ENCODE peak calls at places on chromosome 10, in nine cellular contexts. One of them, this sample, is unnamed. For H3K4me1, the result is how much of the 10 kb centered on the place peaks cover.

GRCh38 chr10:63703740-63704345 is 182.6 kb downstream of the REEP3 start:
- DNase-seq in foreskin keratinocyte: no peak
- DNase-seq in sigmoid colon: no peak
- DNase-seq in SJSA1: no peak
- DNase-seq in left lung: peak
- DNase-seq in neuronal stem cell: no peak
- DNase-seq in psoas muscle: peak
- DNase-seq in Karpas-422: no peak
- DNase-seq in GM23248: no peak
- DNase-seq in this sample: peak

GRCh38 chr10:102542800-102543418 is 39.1 kb downstream of the SUFU start:
- DNase-seq in SJSA1: peak
- DNase-seq in left lung: no peak
- DNase-seq in neuronal stem cell: no peak
- DNase-seq in foreskin keratinocyte: peak
- DNase-seq in Karpas-422: no peak
- DNase-seq in GM23248: peak
- DNase-seq in sigmoid colon: no peak
- DNase-seq in psoas muscle: no peak
- DNase-seq in this sample: no peak

GRCh38 chr10:80491251-80492102 is 37.4 kb downstream of the TSPAN14 start:
- DNase-seq in Karpas-422: no peak
- DNase-seq in sigmoid colon: no peak
- DNase-seq in GM23248: no peak
- DNase-seq in SJSA1: no peak
- DNase-seq in neuronal stem cell: no peak
- DNase-seq in left lung: peak
- DNase-seq in psoas muscle: no peak
- DNase-seq in foreskin keratinocyte: no peak
- DNase-seq in this sample: peak

GRCh38 chr10:116684781-116685180 is 57.6 kb downstream of the HSPA12A start:
- DNase-seq in left lung: no peak
- DNase-seq in foreskin keratinocyte: no peak
- DNase-seq in neuronal stem cell: no peak
- DNase-seq in psoas muscle: no peak
- DNase-seq in Karpas-422: no peak
- DNase-seq in SJSA1: no peak
- DNase-seq in GM23248: no peak
- DNase-seq in sigmoid colon: no peak
- DNase-seq in this sample: no peak

GRCh38 chr10:63522129-63522687 is 1.0 kb downstream of the REEP3 start:
- DNase-seq in SJSA1: no peak
- DNase-seq in neuronal stem cell: no peak
- DNase-seq in GM23248: peak
- DNase-seq in foreskin keratinocyte: no peak
- DNase-seq in left lung: no peak
- DNase-seq in Karpas-422: peak
- DNase-seq in sigmoid colon: no peak
- DNase-seq in psoas muscle: no peak
- DNase-seq in this sample: no peak

GRCh38 chr10:108204528-108205313 is 1040.2 kb upstream of the SORCS1 start:
- DNase-seq in Karpas-422: peak
- DNase-seq in sigmoid colon: no peak
- DNase-seq in SJSA1: no peak
- DNase-seq in neuronal stem cell: peak
- DNase-seq in left lung: no peak
- DNase-seq in foreskin keratinocyte: no peak
- DNase-seq in psoas muscle: no peak
- DNase-seq in GM23248: peak
- DNase-seq in this sample: peak

GRCh38 chr10:133050376-133050775 is 37.3 kb upstream of the ADGRA1 start:
- DNase-seq in left lung: no peak
- DNase-seq in sigmoid colon: no peak
- DNase-seq in psoas muscle: no peak
- DNase-seq in GM23248: no peak
- DNase-seq in SJSA1: no peak
- DNase-seq in foreskin keratinocyte: no peak
- DNase-seq in neuronal stem cell: no peak
- DNase-seq in Karpas-422: no peak
- DNase-seq in this sample: no peak

GRCh38 chr10:80094236-80094635 is 15.8 kb downstream of the TMEM254 start:
- DNase-seq in Karpas-422: no peak
- DNase-seq in left lung: no peak
- DNase-seq in neuronal stem cell: no peak
- DNase-seq in GM23248: no peak
- DNase-seq in psoas muscle: no peak
- DNase-seq in SJSA1: no peak
- DNase-seq in sigmoid colon: no peak
- DNase-seq in foreskin keratinocyte: no peak
- DNase-seq in this sample: no peak

GRCh38 chr10:93991596-93992284 is 2.0 kb upstream of the PLCE1 start:
- DNase-seq in neuronal stem cell: peak
- DNase-seq in sigmoid colon: peak
- DNase-seq in psoas muscle: peak
- DNase-seq in left lung: no peak
- DNase-seq in foreskin keratinocyte: peak
- DNase-seq in GM23248: peak
- DNase-seq in SJSA1: peak
- DNase-seq in Karpas-422: no peak
- DNase-seq in this sample: peak

GRCh38 chr10:83522881-83523386 is 616.4 kb upstream of the GHITM start:
- DNase-seq in GM23248: no peak
- DNase-seq in neuronal stem cell: no peak
- DNase-seq in SJSA1: no peak
- DNase-seq in psoas muscle: no peak
- DNase-seq in foreskin keratinocyte: peak
- DNase-seq in sigmoid colon: no peak
- DNase-seq in left lung: no peak
- DNase-seq in Karpas-422: no peak
- DNase-seq in this sample: no peak

DNA sequence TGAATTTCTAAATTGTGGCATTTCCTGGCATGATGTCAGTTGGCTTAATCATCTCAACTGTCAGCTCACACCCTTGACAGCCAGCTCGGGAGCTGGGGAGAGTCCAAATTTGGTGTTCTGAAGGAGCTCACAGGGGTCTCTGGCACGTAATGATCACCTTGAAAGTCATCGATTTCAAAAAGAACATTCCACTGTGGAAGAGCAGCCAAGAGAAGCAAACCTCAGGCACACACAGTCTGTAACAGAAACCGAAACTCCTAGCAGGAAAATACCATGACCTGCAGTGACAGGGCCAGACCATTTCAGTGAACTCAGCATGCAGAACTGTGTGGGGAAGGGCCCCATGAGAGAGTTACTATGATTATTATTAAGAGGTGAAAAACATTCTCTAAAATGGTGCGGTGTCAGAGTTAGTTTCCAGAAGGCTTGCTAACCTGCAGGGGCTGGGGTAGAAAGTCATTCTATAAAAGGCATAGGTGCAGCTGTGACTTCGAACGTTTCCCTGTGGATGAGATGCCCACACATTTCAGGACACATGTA is 26.4 kb upstream of the KLF6 start:
- DNase-seq in foreskin keratinocyte: peak
- DNase-seq in psoas muscle: no peak
- DNase-seq in left lung: no peak
- DNase-seq in SJSA1: peak
- DNase-seq in GM23248: peak
- DNase-seq in neuronal stem cell: no peak
- DNase-seq in sigmoid colon: no peak
- DNase-seq in Karpas-422: peak
- DNase-seq in this sample: peak
- H3K4me1 ChIP-seq in foreskin keratinocyte: under half
- H3K4me1 ChIP-seq in psoas muscle: under half
- H3K4me1 ChIP-seq in left lung: under half
- H3K4me1 ChIP-seq in SJSA1: half or more
- H3K4me1 ChIP-seq in GM23248: half or more
- H3K4me1 ChIP-seq in neuronal stem cell: under half
- H3K4me1 ChIP-seq in sigmoid colon: under half
- H3K4me1 ChIP-seq in Karpas-422: half or more
- H3K4me1 ChIP-seq in this sample: half or more

GRCh38 chr10:114061148-114061547 is 17.5 kb downstream of the ADRB1 start:
- DNase-seq in neuronal stem cell: no peak
- DNase-seq in SJSA1: no peak
- DNase-seq in GM23248: no peak
- DNase-seq in psoas muscle: no peak
- DNase-seq in sigmoid colon: no peak
- DNase-seq in foreskin keratinocyte: peak
- DNase-seq in Karpas-422: no peak
- DNase-seq in left lung: no peak
- DNase-seq in this sample: no peak

GRCh38 chr10:114053946-114054345 is 10.3 kb downstream of the ADRB1 start:
- DNase-seq in sigmoid colon: no peak
- DNase-seq in Karpas-422: no peak
- DNase-seq in foreskin keratinocyte: no peak
- DNase-seq in SJSA1: no peak
- DNase-seq in left lung: no peak
- DNase-seq in GM23248: peak
- DNase-seq in neuronal stem cell: no peak
- DNase-seq in psoas muscle: no peak
- DNase-seq in this sample: no peak

GRCh38 chr10:114060456-114060855 is 16.8 kb downstream of the ADRB1 start:
- DNase-seq in Karpas-422: no peak
- DNase-seq in sigmoid colon: no peak
- DNase-seq in left lung: no peak
- DNase-seq in GM23248: no peak
- DNase-seq in psoas muscle: no peak
- DNase-seq in foreskin keratinocyte: no peak
- DNase-seq in SJSA1: no peak
- DNase-seq in neuronal stem cell: no peak
- DNase-seq in this sample: no peak

GRCh38 chr10:114058297-114058696 is 14.6 kb downstream of the ADRB1 start:
- DNase-seq in neuronal stem cell: no peak
- DNase-seq in foreskin keratinocyte: no peak
- DNase-seq in sigmoid colon: no peak
- DNase-seq in GM23248: no peak
- DNase-seq in Karpas-422: no peak
- DNase-seq in left lung: no peak
- DNase-seq in psoas muscle: no peak
- DNase-seq in SJSA1: no peak
- DNase-seq in this sample: no peak

GRCh38 chr10:114057845-114058244 is 14.2 kb downstream of the ADRB1 start:
- DNase-seq in neuronal stem cell: no peak
- DNase-seq in SJSA1: no peak
- DNase-seq in psoas muscle: no peak
- DNase-seq in sigmoid colon: no peak
- DNase-seq in GM23248: no peak
- DNase-seq in Karpas-422: no peak
- DNase-seq in foreskin keratinocyte: no peak
- DNase-seq in left lung: no peak
- DNase-seq in this sample: no peak
- H3K4me1 ChIP-seq in neuronal stem cell: under half
- H3K4me1 ChIP-seq in SJSA1: under half
- H3K4me1 ChIP-seq in psoas muscle: under half
- H3K4me1 ChIP-seq in sigmoid colon: under half
- H3K4me1 ChIP-seq in GM23248: under half
- H3K4me1 ChIP-seq in Karpas-422: under half
- H3K4me1 ChIP-seq in foreskin keratinocyte: under half
- H3K4me1 ChIP-seq in left lung: under half
- H3K4me1 ChIP-seq in this sample: under half

GRCh38 chr10:125007436-125007835 is 65.5 kb downstream of the ZRANB1 start:
- DNase-seq in sigmoid colon: no peak
- DNase-seq in Karpas-422: no peak
- DNase-seq in psoas muscle: no peak
- DNase-seq in left lung: no peak
- DNase-seq in GM23248: no peak
- DNase-seq in SJSA1: no peak
- DNase-seq in foreskin keratinocyte: no peak
- DNase-seq in neuronal stem cell: no peak
- DNase-seq in this sample: peak

GRCh38 chr10:125009580-125010235 is 67.8 kb downstream of the ZRANB1 start:
- DNase-seq in GM23248: no peak
- DNase-seq in foreskin keratinocyte: no peak
- DNase-seq in Karpas-422: no peak
- DNase-seq in neuronal stem cell: no peak
- DNase-seq in SJSA1: no peak
- DNase-seq in sigmoid colon: peak
- DNase-seq in left lung: peak
- DNase-seq in psoas muscle: peak
- DNase-seq in this sample: peak

GRCh38 chr10:125010362-125010761 is 68.4 kb downstream of the ZRANB1 start:
- DNase-seq in SJSA1: no peak
- DNase-seq in psoas muscle: peak
- DNase-seq in neuronal stem cell: no peak
- DNase-seq in foreskin keratinocyte: no peak
- DNase-seq in Karpas-422: no peak
- DNase-seq in GM23248: no peak
- DNase-seq in sigmoid colon: peak
- DNase-seq in left lung: no peak
- DNase-seq in this sample: peak

GRCh38 chr10:125006921-125007391 is 65.0 kb downstream of the ZRANB1 start:
- DNase-seq in SJSA1: no peak
- DNase-seq in neuronal stem cell: no peak
- DNase-seq in foreskin keratinocyte: no peak
- DNase-seq in left lung: peak
- DNase-seq in Karpas-422: no peak
- DNase-seq in psoas muscle: peak
- DNase-seq in GM23248: peak
- DNase-seq in sigmoid colon: peak
- DNase-seq in this sample: no peak

DNA sequence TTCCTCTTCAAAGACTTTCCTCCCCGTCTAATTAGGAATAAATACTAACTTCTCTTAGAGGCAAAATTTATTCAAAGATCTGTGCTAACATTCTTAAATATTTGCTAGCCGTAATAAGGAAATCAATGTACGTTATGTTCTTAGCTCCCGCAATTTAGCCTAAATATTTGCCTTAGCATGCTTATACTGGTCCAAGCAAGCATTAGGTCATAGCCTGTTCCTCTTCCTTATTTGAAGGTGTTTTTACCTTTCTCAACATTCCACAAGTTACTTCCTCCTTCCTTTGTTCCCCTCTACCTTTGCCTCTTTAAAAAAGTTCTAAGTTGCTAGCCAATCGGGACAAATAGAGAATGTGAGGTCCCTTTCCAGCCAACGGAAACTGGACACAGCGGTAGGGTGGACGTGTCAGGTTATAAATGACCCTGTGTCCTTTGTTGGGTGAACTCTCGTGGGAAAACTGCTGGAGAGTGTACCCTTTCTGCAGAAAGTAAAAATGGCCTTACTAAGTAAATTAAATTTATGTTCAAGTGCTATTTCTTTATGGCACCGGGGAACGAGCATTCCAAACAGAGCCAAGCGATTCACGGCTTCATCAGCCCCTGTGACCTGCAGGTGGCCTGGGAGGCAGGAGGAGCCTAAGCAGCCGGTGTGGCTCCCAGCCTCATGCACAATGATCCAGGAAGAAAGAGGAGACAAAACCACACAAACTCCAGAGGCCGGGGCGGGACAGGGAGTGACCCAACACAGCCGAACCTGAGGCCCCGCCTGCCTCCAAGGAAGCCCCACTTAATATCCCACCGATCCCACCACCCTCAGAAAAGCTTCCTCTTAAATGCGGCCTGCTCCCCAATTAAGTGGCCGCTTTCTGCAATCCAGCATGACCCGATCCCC is 67.0 kb downstream of the ZRANB1 start:
- DNase-seq in left lung: peak
- DNase-seq in neuronal stem cell: no peak
- DNase-seq in psoas muscle: peak
- DNase-seq in sigmoid colon: peak
- DNase-seq in GM23248: no peak
- DNase-seq in Karpas-422: no peak
- DNase-seq in foreskin keratinocyte: peak
- DNase-seq in SJSA1: no peak
- DNase-seq in this sample: peak
- H3K4me1 ChIP-seq in left lung: under half
- H3K4me1 ChIP-seq in neuronal stem cell: under half
- H3K4me1 ChIP-seq in psoas muscle: half or more
- H3K4me1 ChIP-seq in sigmoid colon: under half
- H3K4me1 ChIP-seq in GM23248: under half
- H3K4me1 ChIP-seq in Karpas-422: under half
- H3K4me1 ChIP-seq in foreskin keratinocyte: under half
- H3K4me1 ChIP-seq in SJSA1: under half
- H3K4me1 ChIP-seq in this sample: under half

GRCh38 chr10:47400251-47400650 is 16.2 kb upstream of the ZNF488 start:
- DNase-seq in foreskin keratinocyte: no peak
- DNase-seq in psoas muscle: no peak
- DNase-seq in Karpas-422: no peak
- DNase-seq in sigmoid colon: no peak
- DNase-seq in GM23248: no peak
- DNase-seq in neuronal stem cell: no peak
- DNase-seq in SJSA1: no peak
- DNase-seq in left lung: no peak
- DNase-seq in this sample: no peak
- H3K4me1 ChIP-seq in foreskin keratinocyte: under half
- H3K4me1 ChIP-seq in psoas muscle: under half
- H3K4me1 ChIP-seq in Karpas-422: under half
- H3K4me1 ChIP-seq in sigmoid colon: under half
- H3K4me1 ChIP-seq in GM23248: under half
- H3K4me1 ChIP-seq in neuronal stem cell: under half
- H3K4me1 ChIP-seq in SJSA1: under half
- H3K4me1 ChIP-seq in left lung: under half
- H3K4me1 ChIP-seq in this sample: under half

This sample was measured in body of pancreas.